ENCODE peak calls at places on chromosomes 11 and 22, in eight cellular contexts. I is GM20000; P is fibroblast of the aortic adventitia; E is HL-60; B is NCI-H510A; O is nephron progenitor cell; W is CD8-positive, alpha-beta memory T cell; J is uterus. C is an unnamed sample.

GRCh38 chr22:47165338-47165931 is 403.0 kb downstream of the TBC1D22A start:
- DNase-seq in I (no peak), P (no peak), E (no peak), B (no peak), O (no peak), W (no peak), J (peak), C (no peak)

GRCh38 chr11:21641839-21642238 is 551.0 kb upstream of the ANO5 start:
- DNase-seq in I (no peak), P (no peak), E (no peak), B (no peak), O (no peak), W (no peak), J (no peak), C (no peak)

GRCh38 chr11:112160452-112160851 is 3.4 kb downstream of the IL18 start:
- DNase-seq in I (no peak), P (no peak), E (no peak), B (no peak), O (no peak), W (no peak), J (no peak), C (no peak)

GRCh38 chr11:33044281-33044680 is 4.9 kb downstream of the TCP11L1 start:
- DNase-seq in I (no peak), P (no peak), E (no peak), B (no peak), O (no peak), W (no peak), J (no peak), C (no peak)

GRCh38 chr22:30396871-30397655 is at the start of gene SEC14L2:
- DNase-seq in I (peak), P (peak), E (no peak), B (peak), O (peak), W (peak), J (peak), C (peak)

GRCh38 chr11:65262381-65262680 is 569 bp downstream of the POLA2 start:
- DNase-seq in I (no peak), P (peak), E (no peak), B (no peak), O (no peak), W (peak), J (no peak), C (peak)

GRCh38 chr22:47176573-47177333 is 414.3 kb downstream of the TBC1D22A start:
- DNase-seq in I (no peak), P (no peak), E (no peak), B (no peak), O (no peak), W (no peak), J (no peak), C (no peak)

GRCh38 chr22:35202376-35202775 is 54.9 kb upstream of the HMGXB4 start:
- DNase-seq in I (no peak), P (no peak), E (no peak), B (no peak), O (no peak), W (no peak), J (no peak), C (no peak)

GRCh38 chr11:106305458-106305857 is 228.0 kb downstream of the AASDHPPT start:
- DNase-seq in I (no peak), P (no peak), E (no peak), B (no peak), O (no peak), W (no peak), J (no peak), C (no peak)

GRCh38 chr11:27174026-27174425 is 133.4 kb downstream of the BBOX1 start:
- DNase-seq in I (no peak), P (no peak), E (no peak), B (peak), O (no peak), W (no peak), J (no peak), C (no peak)

GRCh38 chr22:17575681-17576080 is 12.4 kb downstream of the SLC25A18 start:
- DNase-seq in I (no peak), P (no peak), E (no peak), B (no peak), O (no peak), W (no peak), J (no peak), C (peak)

GRCh38 chr11:93537767-93538261 is 5.4 kb downstream of the SMCO4 start:
- DNase-seq in I (no peak), P (no peak), E (peak), B (no peak), O (no peak), W (no peak), J (peak), C (peak)

GRCh38 chr22:23862103-23862502 is 4.4 kb downstream of the SLC2A11 start:
- DNase-seq in I (peak), P (peak), E (no peak), B (no peak), O (peak), W (no peak), J (no peak), C (no peak)

GRCh38 chr11:4041731-4042391 is 52.7 kb upstream of the RRM1 start:
- DNase-seq in I (no peak), P (peak), E (no peak), B (no peak), O (no peak), W (no peak), J (no peak), C (no peak)

GRCh38 chr11:107453594-107454286 is 3.9 kb downstream of the CWF19L2 start:
- DNase-seq in I (no peak), P (no peak), E (no peak), B (no peak), O (no peak), W (no peak), J (no peak), C (no peak)

GRCh38 chr22:46829140-46829891 is 66.9 kb downstream of the TBC1D22A start:
- DNase-seq in I (no peak), P (peak), E (no peak), B (no peak), O (no peak), W (no peak), J (no peak), C (no peak)

GRCh38 chr11:122441702-122442092 is 213.8 kb upstream of the UBASH3B start:
- DNase-seq in I (no peak), P (peak), E (no peak), B (no peak), O (no peak), W (no peak), J (no peak), C (peak)

GRCh38 chr22:46069518-46070214 is 80.7 kb upstream of the PPARA start:
- DNase-seq in I (no peak), P (peak), E (no peak), B (no peak), O (no peak), W (no peak), J (peak), C (peak)

GRCh38 chr22:42856179-42856864 is 751 bp downstream of the ARFGAP3 start:
- DNase-seq in I (no peak), P (peak), E (peak), B (no peak), O (peak), W (peak), J (peak), C (peak)

GRCh38 chr22:50059185-50059880 is 1.2 kb upstream of the TTLL8 start:
- DNase-seq in I (peak), P (peak), E (no peak), B (no peak), O (peak), W (no peak), J (peak), C (no peak)

GRCh38 chr11:86152006-86152862 is 83.3 kb upstream of the PICALM start:
- DNase-seq in I (no peak), P (peak), E (no peak), B (no peak), O (no peak), W (no peak), J (no peak), C (peak)

GRCh38 chr22:50710221-50710620 is 27.8 kb upstream of the ACR start:
- DNase-seq in I (no peak), P (no peak), E (no peak), B (no peak), O (no peak), W (no peak), J (no peak), C (no peak)

GRCh38 chr11:61041755-61042518 is 60.4 kb upstream of the CD5 start:
- DNase-seq in I (peak), P (peak), E (no peak), B (peak), O (peak), W (peak), J (peak), C (peak)

GRCh38 chr22:24994070-24994763 is 41.7 kb downstream of the KIAA1671 start:
- DNase-seq in I (no peak), P (peak), E (no peak), B (peak), O (no peak), W (no peak), J (no peak), C (no peak)

GRCh38 chr11:15655552-15655951 is 540.8 kb downstream of the INSC start:
- DNase-seq in I (no peak), P (no peak), E (no peak), B (no peak), O (no peak), W (no peak), J (no peak), C (no peak)

GRCh38 chr11:87840786-87841185 is 334.5 kb downstream of the RAB38 start:
- DNase-seq in I (no peak), P (no peak), E (no peak), B (no peak), O (no peak), W (no peak), J (no peak), C (no peak)

GRCh38 chr11:125433454-125434121 is 62.5 kb downstream of the FEZ1 start:
- DNase-seq in I (peak), P (peak), E (peak), B (no peak), O (peak), W (no peak), J (no peak), C (peak)

GRCh38 chr22:22941831-22942510 is 54.4 kb downstream of the IGLL5 start:
- DNase-seq in I (no peak), P (no peak), E (no peak), B (no peak), O (no peak), W (no peak), J (no peak), C (no peak)

GRCh38 chr22:44924724-44925123 is 85.1 kb downstream of the PHF21B start:
- DNase-seq in I (no peak), P (no peak), E (no peak), B (no peak), O (no peak), W (no peak), J (no peak), C (no peak)

GRCh38 chr11:132078230-132078629 is 707.8 kb downstream of the NTM start:
- DNase-seq in I (no peak), P (no peak), E (no peak), B (no peak), O (no peak), W (no peak), J (no peak), C (no peak)

GRCh38 chr22:40534379-40535188 is 101.9 kb downstream of the MRTFA start:
- DNase-seq in I (peak), P (peak), E (no peak), B (no peak), O (no peak), W (no peak), J (no peak), C (peak)

GRCh38 chr11:92976681-92977080 is 7.2 kb downstream of the MTNR1B start:
- DNase-seq in I (no peak), P (no peak), E (no peak), B (no peak), O (no peak), W (no peak), J (no peak), C (no peak)

C was measured in pons.